ENCODE peak calls at places on chromosomes 13 and 19, in four cellular contexts. C is activated CD4-positive, alpha-beta T cell treated with anti-CD3 and anti-CD28 coated beads, Interleukin-2, amount 50 U/mL, for 24 hours; M is GM10248; S is CD4-positive, alpha-beta memory T cell. A is an unnamed sample.

GRCh38 chr19:1917926-1918325 is 12.7 kb downstream of the ADAT3 start:
- DNase-seq in C (no peak), M (no peak), S (no peak), A (no peak)

GRCh38 chr19:55118401-55118991 is 1.1 kb upstream of the PPP1R12C start:
- DNase-seq in C (no peak), M (peak), S (no peak), A (no peak)

GRCh38 chr13:108226184-108226583 is 8.0 kb downstream of the ABHD13 start:
- DNase-seq in C (no peak), M (no peak), S (no peak), A (no peak)

GRCh38 chr13:30735025-30735967 is at the start of gene ALOX5AP:
- DNase-seq in C (no peak), M (peak), S (peak), A (no peak)

GRCh38 chr13:59745395-59745788 is 418.3 kb downstream of the DIAPH3 start:
- DNase-seq in C (no peak), M (no peak), S (no peak), A (no peak)

GRCh38 chr19:54232552-54232934 is 9.7 kb upstream of the LILRB3 start:
- DNase-seq in C (no peak), M (no peak), S (no peak), A (no peak)

GRCh38 chr13:108566413-108567170 is 62.8 kb upstream of the MYO16 start:
- DNase-seq in C (no peak), M (no peak), S (no peak), A (no peak)

GRCh38 chr13:67353891-67354459 is 123.8 kb upstream of the PCDH9 start:
- DNase-seq in C (no peak), M (no peak), S (no peak), A (no peak)

GRCh38 chr13:109121826-109122225 is 492.4 kb downstream of the MYO16 start:
- DNase-seq in C (no peak), M (no peak), S (no peak), A (no peak)

GRCh38 chr13:102597029-102598015 is 536 bp downstream of the TPP2 start:
- DNase-seq in C (no peak), M (peak), S (peak), A (peak)

GRCh38 chr13:96781141-96781540 is 213.1 kb downstream of the OXGR1 start:
- DNase-seq in C (no peak), M (no peak), S (no peak), A (peak)

A was measured in posterior vena cava.